ENCODE peak calls at places on chromosomes 7 and 10, in four cellular contexts. F is stimulated activated CD4-positive, alpha-beta T cell treated with anti-CD3 and anti-CD28 coated beads, Interleukin-4, amount 100 ng/mL, for 1 hour; E is H7; J is skeletal muscle cell. C is an unnamed sample.

GRCh38 chr7:45663167-45663921 is 89.2 kb downstream of the ADCY1 start:
- DNase-seq in J (no peak), F (no peak), E (peak), C (peak)

GRCh38 chr10:51544933-51545332 is 154.5 kb downstream of the CSTF2T start:
- DNase-seq in E (no peak), J (no peak), F (no peak), C (no peak)

GRCh38 chr10:14240253-14241189 is 90.2 kb downstream of the FRMD4A start:
- DNase-seq in F (no peak), J (no peak), E (peak), C (no peak)

GRCh38 chr7:20064974-20065862 is 152.0 kb downstream of the MACC1 start:
- DNase-seq in F (no peak), E (no peak), J (peak), C (peak)

GRCh38 chr10:104336829-104337526 is 1.3 kb downstream of the ITPRIP start:
- DNase-seq in E (peak), J (no peak), F (no peak), C (no peak)

GRCh38 chr7:121126801-121127534 is 138.5 kb downstream of the CPED1 start:
- DNase-seq in F (no peak), E (no peak), J (no peak), C (no peak)

GRCh38 chr10:5817322-5818047 is 4.3 kb upstream of the GDI2 start:
- DNase-seq in F (no peak), E (no peak), J (no peak), C (peak)

GRCh38 chr10:52486840-52487611 is 172.9 kb downstream of the DKK1 start:
- DNase-seq in E (no peak), F (no peak), J (peak), C (no peak)

GRCh38 chr10:132449051-132449825 is 52.2 kb downstream of the PWWP2B start:
- DNase-seq in F (no peak), E (peak), J (no peak), C (no peak)

GRCh38 chr7:64686493-64687184 is 20.7 kb downstream of the ZNF107 start:
- DNase-seq in F (no peak), J (no peak), E (no peak), C (peak)

GRCh38 chr7:152341039-152341913 is 94.5 kb downstream of the KMT2C start:
- DNase-seq in F (no peak), J (peak), E (peak), C (no peak)

GRCh38 chr7:140966561-140967234 is 42.0 kb upstream of the BRAF start:
- DNase-seq in F (no peak), J (no peak), E (peak), C (no peak)

GRCh38 chr10:72310241-72310633 is 36.5 kb downstream of the DDIT4 start:
- DNase-seq in E (peak), F (no peak), J (no peak), C (no peak)

GRCh38 chr7:7861211-7861633 is 107.4 kb upstream of the GLCCI1 start:
- DNase-seq in E (no peak), J (peak), F (no peak), C (no peak)

GRCh38 chr10:97331304-97331703 is 3.2 kb downstream of the FRAT2 start:
- DNase-seq in J (no peak), F (no peak), E (peak), C (no peak)

GRCh38 chr7:91993976-91994375 is 53.3 kb downstream of the AKAP9 start:
- DNase-seq in J (no peak), E (no peak), F (no peak), C (no peak)

GRCh38 chr10:79052311-79053080 is 16.3 kb upstream of the ZMIZ1 start:
- DNase-seq in J (no peak), E (peak), F (peak), C (no peak)

GRCh38 chr10:6321880-6322279 is 119.1 kb downstream of the PFKFB3 start:
- DNase-seq in F (no peak), J (peak), E (no peak), C (no peak)

GRCh38 chr10:65017523-65017922 is 1496.3 kb downstream of the REEP3 start:
- DNase-seq in F (no peak), J (no peak), E (no peak), C (no peak)

GRCh38 chr7:115618676-115619075 is 411.9 kb downstream of the TFEC start:
- DNase-seq in F (no peak), E (no peak), J (peak), C (no peak)